ENCODE peak calls at places on chromosome 12, in five cellular contexts. One of them, this sample, is unnamed.

GRCh38 chr12:22672951-22673350 is 48.0 kb downstream of the ETNK1 start:
- DNase-seq in HFF-Myc: peak
- DNase-seq in cardiac muscle cell: no peak
- DNase-seq in CD8-positive, alpha-beta T cell: no peak
- DNase-seq in choroid plexus epithelial cell: peak
- DNase-seq in this sample: no peak

GRCh38 chr12:40281791-40282364 is 57.1 kb downstream of the LRRK2 start:
- DNase-seq in CD8-positive, alpha-beta T cell: no peak
- DNase-seq in choroid plexus epithelial cell: no peak
- DNase-seq in HFF-Myc: no peak
- DNase-seq in cardiac muscle cell: no peak
- DNase-seq in this sample: no peak

GRCh38 chr12:131720921-131721320 is 10.0 kb downstream of the SFSWAP start:
- DNase-seq in choroid plexus epithelial cell: peak
- DNase-seq in CD8-positive, alpha-beta T cell: no peak
- DNase-seq in HFF-Myc: no peak
- DNase-seq in cardiac muscle cell: no peak
- DNase-seq in this sample: no peak

GRCh38 chr12:121653999-121654398 is 15.5 kb downstream of the MORN3 start:
- DNase-seq in choroid plexus epithelial cell: no peak
- DNase-seq in CD8-positive, alpha-beta T cell: no peak
- DNase-seq in cardiac muscle cell: no peak
- DNase-seq in HFF-Myc: no peak
- DNase-seq in this sample: no peak

GRCh38 chr12:84421103-84421502 is 491.5 kb downstream of the SLC6A15 start:
- DNase-seq in CD8-positive, alpha-beta T cell: no peak
- DNase-seq in choroid plexus epithelial cell: no peak
- DNase-seq in cardiac muscle cell: no peak
- DNase-seq in HFF-Myc: no peak
- DNase-seq in this sample: no peak

GRCh38 chr12:123973552-123974341 is 732 bp downstream of the ZNF664 start:
- DNase-seq in choroid plexus epithelial cell: no peak
- DNase-seq in HFF-Myc: no peak
- DNase-seq in cardiac muscle cell: peak
- DNase-seq in CD8-positive, alpha-beta T cell: no peak
- DNase-seq in this sample: no peak

GRCh38 chr12:3684449-3685051 is 68.4 kb downstream of the CRACR2A start:
- DNase-seq in HFF-Myc: no peak
- DNase-seq in CD8-positive, alpha-beta T cell: no peak
- DNase-seq in cardiac muscle cell: peak
- DNase-seq in choroid plexus epithelial cell: no peak
- DNase-seq in this sample: no peak

GRCh38 chr12:30719060-30719459 is 23.4 kb upstream of the IPO8 start:
- DNase-seq in choroid plexus epithelial cell: peak
- DNase-seq in cardiac muscle cell: no peak
- DNase-seq in HFF-Myc: no peak
- DNase-seq in CD8-positive, alpha-beta T cell: no peak
- DNase-seq in this sample: no peak

GRCh38 chr12:63928305-63928704 is 83.8 kb downstream of the SRGAP1 start:
- DNase-seq in choroid plexus epithelial cell: no peak
- DNase-seq in cardiac muscle cell: no peak
- DNase-seq in CD8-positive, alpha-beta T cell: no peak
- DNase-seq in HFF-Myc: no peak
- DNase-seq in this sample: no peak

GRCh38 chr12:10405294-10405693 is 4.3 kb downstream of the KLRC4 start:
- DNase-seq in cardiac muscle cell: no peak
- DNase-seq in HFF-Myc: no peak
- DNase-seq in choroid plexus epithelial cell: no peak
- DNase-seq in CD8-positive, alpha-beta T cell: no peak
- DNase-seq in this sample: no peak
- H3K4me3 ChIP-seq in cardiac muscle cell: no peak
- H3K4me3 ChIP-seq in HFF-Myc: no peak
- H3K4me3 ChIP-seq in choroid plexus epithelial cell: no peak
- H3K4me3 ChIP-seq in CD8-positive, alpha-beta T cell: peak
- H3K4me3 ChIP-seq in this sample: no peak

DNA sequence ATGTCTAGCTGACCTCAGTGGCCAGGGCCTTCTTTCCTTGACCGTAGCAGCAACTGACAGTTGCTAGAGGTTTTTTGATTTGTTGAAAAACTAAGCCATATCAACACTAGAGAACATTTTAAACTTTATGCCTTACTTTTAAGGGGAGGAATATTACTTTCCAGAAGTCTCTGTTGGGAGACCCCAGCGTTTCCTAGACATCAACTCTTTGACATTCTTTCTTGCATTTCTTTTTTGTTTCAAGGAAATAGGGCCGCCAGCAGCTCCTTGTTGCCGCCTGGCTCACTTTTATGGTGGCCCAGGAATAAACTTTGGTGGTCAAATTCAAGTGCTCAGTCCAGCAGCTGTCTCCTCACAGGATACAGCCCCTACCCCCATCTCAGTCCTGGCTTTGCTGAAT is 2.5 kb upstream of the HOXC11 start:
- DNase-seq in HFF-Myc: no peak
- DNase-seq in cardiac muscle cell: no peak
- DNase-seq in CD8-positive, alpha-beta T cell: no peak
- DNase-seq in choroid plexus epithelial cell: no peak
- DNase-seq in this sample: no peak
- TF ChIP-seq CTCF in HFF-Myc: no peak
- TF ChIP-seq CTCF in cardiac muscle cell: no peak
- TF ChIP-seq CTCF in CD8-positive, alpha-beta T cell: no peak
- TF ChIP-seq CTCF in choroid plexus epithelial cell: no peak
- TF ChIP-seq CTCF in this sample: no peak

GRCh38 chr12:88035271-88035906 is 6.2 kb upstream of the C12orf50 start:
- DNase-seq in HFF-Myc: peak
- DNase-seq in choroid plexus epithelial cell: peak
- DNase-seq in cardiac muscle cell: peak
- DNase-seq in CD8-positive, alpha-beta T cell: peak
- DNase-seq in this sample: peak

GRCh38 chr12:88036368-88036965 is 7.3 kb upstream of the C12orf50 start:
- DNase-seq in cardiac muscle cell: no peak
- DNase-seq in CD8-positive, alpha-beta T cell: no peak
- DNase-seq in choroid plexus epithelial cell: peak
- DNase-seq in HFF-Myc: no peak
- DNase-seq in this sample: no peak

GRCh38 chr12:88035907-88036289 is 6.7 kb upstream of the C12orf50 start:
- DNase-seq in choroid plexus epithelial cell: no peak
- DNase-seq in HFF-Myc: no peak
- DNase-seq in cardiac muscle cell: no peak
- DNase-seq in CD8-positive, alpha-beta T cell: no peak
- DNase-seq in this sample: no peak

GRCh38 chr12:88037770-88038169 is 8.6 kb upstream of the C12orf50 start:
- DNase-seq in cardiac muscle cell: no peak
- DNase-seq in CD8-positive, alpha-beta T cell: no peak
- DNase-seq in HFF-Myc: no peak
- DNase-seq in choroid plexus epithelial cell: no peak
- DNase-seq in this sample: no peak
- H3K4me3 ChIP-seq in cardiac muscle cell: no peak
- H3K4me3 ChIP-seq in CD8-positive, alpha-beta T cell: no peak
- H3K4me3 ChIP-seq in HFF-Myc: no peak
- H3K4me3 ChIP-seq in choroid plexus epithelial cell: no peak
- H3K4me3 ChIP-seq in this sample: no peak

DNA sequence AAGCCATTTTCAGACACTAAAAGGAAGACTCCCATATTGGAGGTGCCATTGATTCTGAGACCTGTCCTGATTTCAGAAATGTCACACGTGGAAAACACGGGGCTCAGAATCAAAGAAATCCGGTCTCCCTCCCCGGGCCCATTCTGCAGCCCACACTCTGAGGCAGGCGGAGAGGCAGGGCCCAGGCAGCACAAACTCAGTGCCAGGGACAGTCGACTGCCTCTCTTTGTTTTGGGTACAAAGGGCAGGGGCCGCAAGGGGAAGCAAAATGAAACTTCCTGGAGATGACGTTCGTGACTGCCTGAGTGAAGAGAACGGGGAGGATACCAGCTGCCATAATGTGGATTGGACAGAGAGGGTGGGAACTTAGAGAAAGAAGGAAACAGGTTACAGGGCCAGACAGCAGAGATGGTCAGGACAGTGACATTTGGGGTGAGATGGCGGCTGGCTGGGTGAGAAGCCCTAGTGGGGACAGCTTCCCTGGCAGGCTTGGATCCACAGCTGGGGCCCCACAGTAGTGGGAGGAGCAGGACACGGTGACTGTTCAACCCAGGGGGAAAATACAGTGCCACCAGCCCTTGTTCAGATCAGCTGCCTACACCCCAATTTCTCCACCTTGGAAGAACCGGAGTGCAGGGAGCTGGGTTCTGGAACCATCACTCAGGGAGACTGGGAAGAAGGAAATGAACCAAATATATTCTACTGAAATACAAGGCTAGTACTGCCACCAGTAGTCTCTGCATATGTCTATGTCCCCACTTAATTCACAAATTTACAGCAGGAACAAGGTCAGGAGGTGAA is 8.1 kb downstream of the GAPDH start:
- DNase-seq in HFF-Myc: no peak
- DNase-seq in CD8-positive, alpha-beta T cell: no peak
- DNase-seq in cardiac muscle cell: no peak
- DNase-seq in choroid plexus epithelial cell: no peak
- DNase-seq in this sample: no peak
- TF ChIP-seq CTCF in HFF-Myc: no peak
- TF ChIP-seq CTCF in CD8-positive, alpha-beta T cell: no peak
- TF ChIP-seq CTCF in cardiac muscle cell: no peak
- TF ChIP-seq CTCF in choroid plexus epithelial cell: no peak
- TF ChIP-seq CTCF in this sample: no peak

GRCh38 chr12:93020225-93020997 is 91.3 kb upstream of the EEA1 start:
- DNase-seq in choroid plexus epithelial cell: no peak
- DNase-seq in cardiac muscle cell: no peak
- DNase-seq in HFF-Myc: no peak
- DNase-seq in CD8-positive, alpha-beta T cell: no peak
- DNase-seq in this sample: no peak
- H3K4me3 ChIP-seq in choroid plexus epithelial cell: no peak
- H3K4me3 ChIP-seq in cardiac muscle cell: no peak
- H3K4me3 ChIP-seq in HFF-Myc: no peak
- H3K4me3 ChIP-seq in CD8-positive, alpha-beta T cell: no peak
- H3K4me3 ChIP-seq in this sample: no peak

This sample was measured in epithelial cell of proximal tubule.